ENCODE peak calls at places on chromosome 21, in nine cellular contexts. K, Z, F, Y, R, E, U, B and S are unnamed samples. For H3K4me1 and H3K79me2, the result is how much of the 10 kb centered on the place peaks cover.

GRCh38 chr21:28688381-28688780 is 304.3 kb downstream of the LTN1 start:
- DNase-seq in K (peak), Z (no peak), F (no peak), Y (peak), R (no peak), E (no peak), U (peak), B (no peak), S (no peak)

GRCh38 chr21:42239973-42240372 is 21.0 kb downstream of the ABCG1 start:
- DNase-seq in K (no peak), Z (no peak), F (no peak), Y (no peak), R (no peak), E (no peak), U (no peak), B (no peak), S (no peak)

GRCh38 chr21:41616063-41616591 is 108.2 kb upstream of the TMPRSS2 start:
- DNase-seq in K (peak), Z (peak), F (peak), Y (peak), R (no peak), E (no peak), U (no peak), B (no peak), S (no peak)

GRCh38 chr21:43361493-43362296 is 65.2 kb downstream of the SIK1 start:
- DNase-seq in K (peak), Z (no peak), F (no peak), Y (peak), R (no peak), E (peak), U (no peak), B (no peak), S (no peak)

GRCh38 chr21:27475363-27475955 is 508.6 kb upstream of the ADAMTS5 start:
- DNase-seq in K (no peak), Z (peak), F (peak), Y (no peak), R (no peak), E (no peak), U (no peak), B (no peak), S (no peak)

GRCh38 chr21:43193088-43193650 is 24.4 kb downstream of the CRYAA start:
- DNase-seq in K (no peak), Z (no peak), F (no peak), Y (no peak), R (no peak), E (no peak), U (no peak), B (no peak), S (no peak)

GRCh38 chr21:42403611-42404231 is at the start of gene UBASH3A:
- DNase-seq in K (no peak), Z (no peak), F (no peak), Y (no peak), R (peak), E (no peak), U (no peak), B (no peak), S (no peak)

GRCh38 chr21:36815284-36815683 is 116.4 kb downstream of the SIM2 start:
- DNase-seq in K (no peak), Z (no peak), F (no peak), Y (no peak), R (no peak), E (no peak), U (peak), B (no peak), S (no peak)

GRCh38 chr21:43733529-43734071 is 14.7 kb downstream of the PDXK start:
- DNase-seq in K (peak), Z (peak), F (peak), Y (peak), R (no peak), E (no peak), U (peak), B (no peak), S (no peak)

GRCh38 chr21:27564684-27565280 is 597.9 kb upstream of the ADAMTS5 start:
- DNase-seq in K (peak), Z (peak), F (peak), Y (peak), R (peak), E (peak), U (peak), B (no peak), S (peak)

GRCh38 chr21:36509966-36510742 is 30.2 kb upstream of the CLDN14 start:
- DNase-seq in K (no peak), Z (no peak), F (no peak), Y (peak), R (no peak), E (peak), U (peak), B (no peak), S (no peak)

GRCh38 chr21:33127154-33127893 is 57.4 kb downstream of the OLIG1 start:
- DNase-seq in K (peak), Z (peak), F (peak), Y (peak), R (peak), E (peak), U (peak), B (peak), S (peak)

GRCh38 chr21:16420086-16420724 is 690.4 kb downstream of the USP25 start:
- DNase-seq in K (peak), Z (peak), F (peak), Y (peak), R (no peak), E (peak), U (peak), B (no peak), S (no peak)

GRCh38 chr21:27525780-27526179 is 558.9 kb upstream of the ADAMTS5 start:
- DNase-seq in K (no peak), Z (no peak), F (no peak), Y (no peak), R (no peak), E (peak), U (peak), B (no peak), S (no peak)

GRCh38 chr21:42013901-42014300 is 3.7 kb upstream of the ZBTB21 start:
- DNase-seq in K (no peak), Z (no peak), F (no peak), Y (no peak), R (no peak), E (no peak), U (no peak), B (no peak), S (no peak)

GRCh38 chr21:29075706-29076447 is 2.4 kb upstream of the CCT8 start:
- DNase-seq in K (peak), Z (peak), F (peak), Y (peak), R (no peak), E (no peak), U (no peak), B (peak), S (no peak)

GRCh38 chr21:36704281-36704957 is 5.5 kb downstream of the SIM2 start:
- DNase-seq in K (no peak), Z (no peak), F (no peak), Y (no peak), R (no peak), E (no peak), U (peak), B (no peak), S (peak)

GRCh38 chr21:41071410-41071809 is 96.5 kb upstream of the BACE2 start:
- DNase-seq in K (no peak), Z (no peak), F (no peak), Y (no peak), R (no peak), E (no peak), U (no peak), B (no peak), S (peak)

GRCh38 chr21:28993293-28993629 is 584 bp upstream of the LTN1 start:
- DNase-seq in K (no peak), Z (no peak), F (no peak), Y (no peak), R (peak), E (no peak), U (no peak), B (no peak), S (no peak)

GRCh38 chr21:31234936-31235335 is 109.1 kb downstream of the TIAM1 start:
- DNase-seq in K (no peak), Z (no peak), F (no peak), Y (no peak), R (no peak), E (no peak), U (no peak), B (no peak), S (no peak)

GRCh38 chr21:43866233-43866632 is 1.2 kb downstream of the AGPAT3 start:
- DNase-seq in K (peak), Z (peak), F (peak), Y (peak), R (peak), E (no peak), U (peak), B (no peak), S (peak)

GRCh38 chr21:42815217-42815616 is 64.1 kb downstream of the WDR4 start:
- DNase-seq in K (no peak), Z (no peak), F (no peak), Y (no peak), R (no peak), E (no peak), U (no peak), B (peak), S (peak)

GRCh38 chr21:36743446-36743845 is 44.5 kb downstream of the SIM2 start:
- DNase-seq in K (no peak), Z (no peak), F (no peak), Y (no peak), R (peak), E (no peak), U (no peak), B (no peak), S (no peak)

GRCh38 chr21:42563261-42564045 is 49.8 kb downstream of the SLC37A1 start:
- DNase-seq in K (no peak), Z (no peak), F (no peak), Y (peak), R (no peak), E (no peak), U (no peak), B (no peak), S (no peak)

GRCh38 chr21:15209224-15209623 is 144.4 kb upstream of the NRIP1 start:
- DNase-seq in K (no peak), Z (no peak), F (no peak), Y (peak), R (no peak), E (no peak), U (peak), B (no peak), S (no peak)

GRCh38 chr21:15212214-15212613 is 147.4 kb upstream of the NRIP1 start:
- DNase-seq in K (no peak), Z (no peak), F (no peak), Y (no peak), R (no peak), E (no peak), U (no peak), B (no peak), S (no peak)

GRCh38 chr21:15208787-15209186 is 144.0 kb upstream of the NRIP1 start:
- DNase-seq in K (no peak), Z (no peak), F (no peak), Y (peak), R (no peak), E (no peak), U (peak), B (no peak), S (no peak)

GRCh38 chr21:15210235-15210678 is 145.5 kb upstream of the NRIP1 start:
- DNase-seq in K (peak), Z (no peak), F (no peak), Y (peak), R (peak), E (no peak), U (peak), B (no peak), S (peak)

DNA sequence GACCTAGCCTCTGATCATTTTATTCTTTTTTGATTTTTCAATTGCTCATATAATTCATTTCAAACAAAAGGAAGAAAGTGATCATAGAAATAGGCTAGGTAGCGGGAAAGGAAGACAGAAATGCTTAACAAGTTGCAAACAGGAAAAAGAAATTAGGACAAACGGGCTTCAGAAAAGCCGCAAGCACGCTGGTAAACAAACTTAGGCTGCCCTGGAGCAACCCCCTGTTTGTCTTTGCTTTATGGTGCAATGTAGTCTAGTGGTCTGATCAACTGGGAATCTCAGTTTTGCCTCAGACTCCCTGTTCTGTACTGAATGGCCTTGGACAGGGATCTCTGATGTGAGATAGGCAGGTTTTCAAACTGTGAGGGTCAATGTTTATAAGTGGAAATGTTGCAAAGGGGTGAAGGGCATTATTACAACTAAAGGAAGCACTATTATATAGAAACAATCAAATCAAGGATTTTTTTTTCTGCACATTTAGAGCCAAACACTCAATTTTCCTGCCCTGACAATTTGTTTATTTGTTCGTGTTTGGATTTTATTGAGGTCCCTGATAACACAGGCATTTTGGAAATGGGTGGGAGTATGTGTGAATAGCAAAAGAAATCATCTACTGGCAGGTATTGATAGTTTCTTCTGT is 146.8 kb upstream of the NRIP1 start:
- DNase-seq in K (no peak), Z (no peak), F (no peak), Y (no peak), R (no peak), E (no peak), U (no peak), B (no peak), S (no peak)
- H3K4me1 ChIP-seq in K (under half), Z (under half), F (under half), Y (under half), R (under half), E (under half), U (under half), B (under half), S (under half)

GRCh38 chr21:34871026-34871908 is 177.8 kb downstream of the RUNX1 start:
- DNase-seq in K (no peak), Z (no peak), F (no peak), Y (no peak), R (no peak), E (no peak), U (peak), B (no peak), S (no peak)

GRCh38 chr21:34869541-34869940 is 179.6 kb downstream of the RUNX1 start:
- DNase-seq in K (peak), Z (no peak), F (no peak), Y (no peak), R (no peak), E (no peak), U (no peak), B (no peak), S (no peak)

GRCh38 chr21:34865922-34866271 is 183.2 kb downstream of the RUNX1 start:
- DNase-seq in K (no peak), Z (no peak), F (no peak), Y (no peak), R (no peak), E (no peak), U (peak), B (no peak), S (peak)

GRCh38 chr21:34867785-34868184 is 181.3 kb downstream of the RUNX1 start:
- DNase-seq in K (no peak), Z (no peak), F (no peak), Y (no peak), R (no peak), E (no peak), U (no peak), B (no peak), S (no peak)

GRCh38 chr21:34870246-34870645 is 178.9 kb downstream of the RUNX1 start:
- DNase-seq in K (no peak), Z (no peak), F (no peak), Y (no peak), R (no peak), E (no peak), U (peak), B (no peak), S (no peak)
- H3K79me2 ChIP-seq in K (half or more), Z (half or more), F (half or more), Y (half or more), R (half or more), E (half or more), U (under half), B (half or more), S (under half)

GRCh38 chr21:38261851-38262250 is 5.1 kb downstream of the KCNJ15 start:
- DNase-seq in K (peak), Z (peak), F (peak), Y (no peak), R (no peak), E (no peak), U (no peak), B (no peak), S (no peak)
- H3K4me1 ChIP-seq in K (under half), Z (under half), F (under half), Y (under half), R (under half), E (under half), U (under half), B (under half), S (under half)

GRCh38 chr21:34883501-34884271 is 165.4 kb downstream of the RUNX1 start:
- DNase-seq in K (no peak), Z (no peak), F (no peak), Y (no peak), R (no peak), E (peak), U (no peak), B (no peak), S (no peak)

GRCh38 chr21:34882719-34883131 is 166.4 kb downstream of the RUNX1 start:
- DNase-seq in K (no peak), Z (no peak), F (no peak), Y (no peak), R (no peak), E (peak), U (peak), B (no peak), S (no peak)

GRCh38 chr21:34881894-34882371 is 167.2 kb downstream of the RUNX1 start:
- DNase-seq in K (peak), Z (peak), F (peak), Y (peak), R (no peak), E (peak), U (peak), B (no peak), S (no peak)

GRCh38 chr21:34880401-34880800 is 168.7 kb downstream of the RUNX1 start:
- DNase-seq in K (no peak), Z (no peak), F (no peak), Y (no peak), R (no peak), E (no peak), U (peak), B (no peak), S (no peak)

GRCh38 chr21:34881421-34881820 is 167.7 kb downstream of the RUNX1 start:
- DNase-seq in K (peak), Z (peak), F (peak), Y (no peak), R (no peak), E (no peak), U (peak), B (no peak), S (no peak)
- H3K79me2 ChIP-seq in K (half or more), Z (half or more), F (half or more), Y (half or more), R (half or more), E (half or more), U (under half), B (half or more), S (under half)

GRCh38 chr21:46237474-46237873 is 8.9 kb upstream of the LSS start:
- DNase-seq in K (no peak), Z (no peak), F (no peak), Y (no peak), R (no peak), E (no peak), U (no peak), B (no peak), S (no peak)
- H3K4me1 ChIP-seq in K (under half), Z (under half), F (under half), Y (under half), R (under half), E (under half), U (under half), B (under half), S (under half)

DNA sequence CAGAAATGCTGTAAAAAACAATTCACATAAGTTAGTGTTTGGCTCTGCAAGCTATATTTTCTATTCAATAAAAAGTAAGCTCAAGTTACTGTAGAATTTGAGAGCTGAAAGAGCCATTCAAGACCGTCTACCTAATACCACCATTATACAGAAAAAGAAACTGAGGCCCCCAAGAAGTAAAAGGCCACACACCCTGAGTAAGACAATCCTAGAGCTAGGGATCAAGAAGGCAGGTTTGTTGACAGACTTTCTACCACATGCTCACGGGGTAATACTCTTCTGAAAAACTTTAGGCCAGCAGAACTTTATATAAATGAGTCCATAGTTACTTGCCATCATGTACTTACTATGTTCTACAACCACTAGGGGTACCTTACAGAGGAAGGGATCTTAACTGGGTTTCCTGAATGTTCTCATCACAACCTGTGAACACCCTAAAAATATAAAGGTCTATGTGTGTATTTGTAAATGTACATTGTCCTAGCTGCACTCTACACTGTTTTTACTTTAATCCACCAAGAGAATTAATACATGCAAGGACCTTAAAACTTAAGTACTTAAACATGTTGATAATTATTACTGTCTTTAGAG is 2.7 kb downstream of the PSMG1 start:
- DNase-seq in K (peak), Z (no peak), F (no peak), Y (no peak), R (no peak), E (peak), U (no peak), B (no peak), S (no peak)
- H3K79me2 ChIP-seq in K (under half), Z (under half), F (under half), Y (half or more), R (half or more), E (under half), U (under half), B (half or more), S (under half)

GRCh38 chr21:45292399-45293213 is 4.9 kb upstream of the POFUT2 start:
- DNase-seq in K (peak), Z (peak), F (peak), Y (peak), R (peak), E (peak), U (peak), B (peak), S (peak)

GRCh38 chr21:45290948-45291612 is 3.4 kb upstream of the POFUT2 start:
- DNase-seq in K (peak), Z (peak), F (peak), Y (peak), R (no peak), E (no peak), U (no peak), B (no peak), S (no peak)

GRCh38 chr21:45289655-45290515 is 2.2 kb upstream of the POFUT2 start:
- DNase-seq in K (peak), Z (peak), F (no peak), Y (no peak), R (no peak), E (no peak), U (no peak), B (peak), S (no peak)

GRCh38 chr21:45293214-45293725 is 5.6 kb upstream of the POFUT2 start:
- DNase-seq in K (peak), Z (no peak), F (no peak), Y (no peak), R (no peak), E (no peak), U (no peak), B (no peak), S (no peak)

DNA sequence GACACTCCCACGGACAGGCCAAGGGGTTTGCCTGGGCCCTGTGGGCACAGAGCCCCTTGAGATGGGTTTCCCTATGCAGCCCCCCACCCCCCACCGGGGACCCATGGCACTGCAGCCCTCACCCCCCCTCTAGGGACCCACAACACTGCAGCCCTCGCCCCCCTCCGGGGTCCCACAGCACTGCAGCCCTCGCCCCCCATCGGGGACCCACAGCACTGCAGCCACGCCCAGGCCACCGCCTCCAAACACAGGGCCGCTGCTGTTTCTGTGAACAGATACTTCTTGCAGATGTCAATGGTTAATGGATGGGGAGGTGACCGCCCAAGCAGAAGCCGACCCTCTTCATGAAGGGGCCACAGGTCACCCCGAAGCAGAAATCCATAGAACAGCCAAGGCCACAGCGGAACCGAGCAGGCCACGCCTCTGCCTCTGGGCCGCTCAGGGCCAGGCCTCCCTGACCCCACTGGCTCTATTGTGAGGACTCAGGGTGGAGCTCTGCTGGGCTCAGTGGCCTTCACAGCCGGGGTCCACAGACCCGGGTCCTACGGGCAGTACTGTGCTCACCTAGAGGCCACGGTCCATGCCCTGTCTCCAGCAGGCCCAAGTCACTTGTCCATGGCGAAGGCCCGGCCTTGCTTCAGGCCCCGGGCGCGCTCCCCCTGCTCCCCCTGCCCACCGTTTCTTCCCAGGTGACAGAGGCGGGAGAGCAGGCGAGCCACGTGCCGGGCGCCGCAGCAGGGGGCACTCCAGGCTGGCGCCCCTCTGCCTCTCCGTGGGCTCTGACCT is 4.1 kb upstream of the POFUT2 start:
- DNase-seq in K (no peak), Z (no peak), F (no peak), Y (no peak), R (no peak), E (no peak), U (no peak), B (no peak), S (no peak)
- H3K4me1 ChIP-seq in K (under half), Z (under half), F (half or more), Y (under half), R (under half), E (under half), U (half or more), B (under half), S (under half)